ENCODE peak calls at places on chromosomes 5 and 9, in six cellular contexts. B is GM06990, T is lung, W is dorsolateral prefrontal cortex, M is heart left ventricle, S is A549. K is an unnamed sample.

GRCh38 chr9:72292874-72293607 is 72.0 kb downstream of the ZFAND5 start:
- DNase-seq in B (no peak), T (peak; percentile 64), W (no peak), M (no peak), S (peak; percentile 97), K (no peak)

GRCh38 chr9:27539479-27540441 is 10.1 kb upstream of the MOB3B start:
- DNase-seq in B (no peak), T (no peak), W (no peak), M (no peak), S (peak; percentile 42), K (no peak)

GRCh38 chr9:34562136-34562745 is 27.3 kb downstream of the CNTFR start:
- DNase-seq in B (no peak), T (no peak), W (no peak), M (no peak), S (peak; percentile 23), K (no peak)

GRCh38 chr9:18245911-18246310 is 228.0 kb upstream of the ADAMTSL1 start:
- DNase-seq in B (no peak), T (no peak), W (no peak), M (no peak), S (no peak), K (no peak)

GRCh38 chr9:121835581-121836381 is 184.3 kb downstream of the DAB2IP start:
- DNase-seq in B (no peak), T (no peak), W (peak; percentile 1), M (no peak), S (no peak), K (no peak)

GRCh38 chr9:20040991-20041606 is 252.3 kb upstream of the SLC24A2 start:
- DNase-seq in B (no peak), T (no peak), W (peak; percentile 75), M (no peak), S (no peak), K (no peak)

GRCh38 chr5:17327048-17327447 is 109.6 kb downstream of the BASP1 start:
- DNase-seq in B (no peak), T (no peak), W (no peak), M (no peak), S (no peak), K (no peak)

GRCh38 chr9:68640421-68641089 is 64.5 kb upstream of the PIP5K1B start:
- DNase-seq in B (peak; percentile 63), T (no peak), W (no peak), M (no peak), S (no peak), K (no peak)

GRCh38 chr9:122205176-122205575 is 23.6 kb downstream of the LHX6 start:
- DNase-seq in B (no peak), T (no peak), W (no peak), M (peak; percentile 22), S (no peak), K (no peak)

GRCh38 chr5:167918492-167919267 is 372.8 kb upstream of the WWC1 start:
- DNase-seq in B (no peak), T (no peak), W (no peak), M (no peak), S (no peak), K (no peak)

GRCh38 chr5:173679909-173680626 is 63.6 kb upstream of the BOD1 start:
- DNase-seq in B (no peak), T (no peak), W (no peak), M (no peak), S (no peak), K (no peak)

GRCh38 chr5:19479562-19479961 is 508.4 kb downstream of the CDH18 start:
- DNase-seq in B (no peak), T (no peak), W (no peak), M (no peak), S (no peak), K (no peak)

GRCh38 chr5:1477341-1477740 is 32.1 kb upstream of the SLC6A3 start:
- DNase-seq in B (no peak), T (no peak), W (peak; percentile 42), M (peak; percentile 81), S (no peak), K (no peak)

GRCh38 chr5:137630216-137630971 is 105.5 kb downstream of the KLHL3 start:
- DNase-seq in B (no peak), T (peak; percentile 16), W (no peak), M (no peak), S (no peak), K (no peak)

GRCh38 chr9:16868706-16869105 is 1.8 kb downstream of the BNC2 start:
- DNase-seq in B (no peak), T (no peak), W (no peak), M (no peak), S (no peak), K (no peak)

GRCh38 chr5:123035320-123035949 is 1.1 kb downstream of the PPIC start:
- DNase-seq in B (peak; percentile 32), T (peak; percentile 61), W (no peak), M (peak; percentile 71), S (peak; percentile 83), K (no peak)

GRCh38 chr5:4042311-4042710 is 446.7 kb downstream of the IRX1 start:
- DNase-seq in B (no peak), T (no peak), W (no peak), M (no peak), S (no peak), K (no peak)

GRCh38 chr9:89923961-89924504 is 319.2 kb downstream of the GADD45G start:
- DNase-seq in B (no peak), T (no peak), W (no peak), M (no peak), S (no peak), K (no peak)

GRCh38 chr9:125660557-125660956 is 46.5 kb downstream of the MAPKAP1 start:
- DNase-seq in B (no peak), T (no peak), W (no peak), M (no peak), S (no peak), K (no peak)

GRCh38 chr9:70760228-70760627 is 345.8 kb upstream of the KLF9 start:
- DNase-seq in B (no peak), T (no peak), W (no peak), M (no peak), S (no peak), K (no peak)

GRCh38 chr5:179585903-179586511 is 35.7 kb downstream of the RUFY1 start:
- DNase-seq in B (no peak), T (no peak), W (no peak), M (no peak), S (no peak), K (no peak)

GRCh38 chr9:36450110-36450732 is 50.2 kb upstream of the RNF38 start:
- DNase-seq in B (no peak), T (no peak), W (peak; percentile 37), M (no peak), S (peak; percentile 60), K (no peak)

GRCh38 chr5:179393078-179393477 is 47.8 kb upstream of the ADAMTS2 start:
- DNase-seq in B (no peak), T (no peak), W (no peak), M (no peak), S (peak; percentile 17), K (no peak)

GRCh38 chr5:83563631-83564030 is 92.1 kb downstream of the VCAN start:
- DNase-seq in B (no peak), T (no peak), W (no peak), M (no peak), S (no peak), K (no peak)

GRCh38 chr5:123809594-123810172 is 297.7 kb downstream of the CSNK1G3 start:
- DNase-seq in B (peak; percentile 12), T (no peak), W (no peak), M (no peak), S (no peak), K (no peak)

GRCh38 chr5:108900668-108901067 is 153.0 kb downstream of the FER start:
- DNase-seq in B (no peak), T (no peak), W (no peak), M (no peak), S (no peak), K (no peak)

GRCh38 chr5:179886190-179886589 is 21.5 kb downstream of the TBC1D9B start:
- DNase-seq in B (no peak), T (no peak), W (no peak), M (peak; percentile 4), S (no peak), K (no peak)

GRCh38 chr5:84017704-84018240 is 297.1 kb upstream of the HAPLN1 start:
- DNase-seq in B (no peak), T (no peak), W (no peak), M (no peak), S (no peak), K (no peak)

GRCh38 chr5:172144291-172144815 is 43.7 kb downstream of the STK10 start:
- DNase-seq in B (no peak), T (no peak), W (peak; percentile 51), M (no peak), S (no peak), K (no peak)

GRCh38 chr5:179923422-179923821 is 15.7 kb upstream of the TBC1D9B start:
- DNase-seq in B (no peak), T (no peak), W (no peak), M (no peak), S (no peak), K (no peak)

GRCh38 chr5:173178369-173178910 is 34.1 kb downstream of the BNIP1 start:
- DNase-seq in B (no peak), T (no peak), W (no peak), M (no peak), S (no peak), K (no peak)

GRCh38 chr9:91426123-91426745 is 2.6 kb upstream of the NFIL3 start:
- DNase-seq in B (no peak), T (no peak), W (no peak), M (no peak), S (peak; percentile 69), K (no peak)
- TF ChIP-seq CTCF in B (peak; percentile 66), T (peak; percentile 33), W (peak; percentile 39), M (peak; percentile 22), S (peak; percentile 77), K (peak; percentile 44)

GRCh38 chr9:112247090-112247489 is 72.0 kb upstream of the SUSD1 start:
- DNase-seq in B (no peak), T (no peak), W (no peak), M (no peak), S (no peak), K (no peak)
- TF ChIP-seq CTCF in B (no peak), T (no peak), W (no peak), M (no peak), S (no peak), K (no peak)

GRCh38 chr5:139038618-139039305 is 159.4 kb downstream of the SIL1 start:
- DNase-seq in B (no peak), T (no peak), W (no peak), M (no peak), S (peak; percentile 9), K (no peak)
- TF ChIP-seq CTCF in B (no peak), T (no peak), W (no peak), M (no peak), S (no peak), K (peak; percentile 35)

GRCh38 chr9:5440426-5440825 is 2.7 kb upstream of the PLGRKT start:
- DNase-seq in B (no peak), T (no peak), W (no peak), M (no peak), S (no peak), K (no peak)

GRCh38 chr9:5435912-5436311 is 1.8 kb downstream of the PLGRKT start:
- DNase-seq in B (no peak), T (no peak), W (no peak), M (no peak), S (no peak), K (no peak)

GRCh38 chr9:5438301-5439162 is 807 bp upstream of the PLGRKT start:
- DNase-seq in B (peak; percentile 74), T (no peak), W (no peak), M (no peak), S (peak; percentile 37), K (no peak)

GRCh38 chr9:5436441-5436840 is 1.3 kb downstream of the PLGRKT start:
- DNase-seq in B (no peak), T (no peak), W (no peak), M (no peak), S (no peak), K (no peak)

GRCh38 chr9:5437254-5438216 is at the start of gene PLGRKT:
- DNase-seq in B (peak; percentile 96), T (peak; percentile 95), W (peak; percentile 99), M (peak; percentile 97), S (peak; percentile 94), K (peak; percentile 78)
- TF ChIP-seq CTCF in B (peak; percentile 24), T (peak; percentile 6), W (peak; percentile 49), M (no peak), S (no peak), K (peak; percentile 33)

K was measured in progenitor cell of endocrine pancreas.